ENCODE peak calls at places on chromosomes 1 and 21, in six cellular contexts. X, F, G, A, E and C are unnamed samples. For H3K9me3, the result is how much of the 10 kb centered on the place peaks cover.

GRCh38 chr1:77513839-77514763 is 168.4 kb downstream of the ZZZ3 start:
- DNase-seq in G (no peak), F (no peak), X (peak), E (no peak), A (no peak), C (no peak)

GRCh38 chr1:27605796-27606707 is 2.1 kb upstream of the AHDC1 start:
- DNase-seq in G (no peak), A (peak), X (peak), E (peak), F (peak), C (no peak)

GRCh38 chr1:44576456-44577150 is 97.7 kb downstream of the TMEM53 start:
- DNase-seq in F (no peak), G (no peak), A (no peak), X (no peak), E (no peak), C (no peak)

GRCh38 chr21:26445440-26445839 is 127.6 kb downstream of the CYYR1 start:
- DNase-seq in F (no peak), X (no peak), A (no peak), E (no peak), G (no peak), C (no peak)

GRCh38 chr1:147717051-147717705 is 43.2 kb downstream of the GJA5 start:
- DNase-seq in X (no peak), F (no peak), E (no peak), A (no peak), G (no peak), C (peak)

GRCh38 chr1:175629318-175629694 is 114.1 kb downstream of the TNR start:
- DNase-seq in A (no peak), X (no peak), F (peak), G (no peak), E (no peak), C (no peak)

GRCh38 chr1:248752981-248753525 is 2.5 kb downstream of the LYPD8 start:
- DNase-seq in A (no peak), G (no peak), X (no peak), E (no peak), F (no peak), C (no peak)

GRCh38 chr1:234731371-234732085 is 121.5 kb upstream of the IRF2BP2 start:
- DNase-seq in E (no peak), X (no peak), F (peak), A (no peak), G (no peak), C (no peak)

GRCh38 chr1:14949270-14949835 is 204.2 kb upstream of the TMEM51 start:
- DNase-seq in F (no peak), X (no peak), E (no peak), G (no peak), A (no peak), C (no peak)

GRCh38 chr1:147202576-147202975 is 22.6 kb downstream of the FMO5 start:
- DNase-seq in E (no peak), X (no peak), F (no peak), G (no peak), A (no peak), C (no peak)

GRCh38 chr1:36553591-36554417 is 71.1 kb upstream of the CSF3R start:
- DNase-seq in A (peak), E (peak), F (peak), X (peak), G (peak), C (peak)

GRCh38 chr1:248613742-248614141 is 16.2 kb upstream of the OR2T10 start:
- DNase-seq in F (no peak), E (no peak), X (no peak), A (no peak), G (no peak), C (no peak)

GRCh38 chr1:11339346-11340247 is 66.6 kb downstream of the UBIAD1 start:
- DNase-seq in F (no peak), G (no peak), X (no peak), E (no peak), A (no peak), C (no peak)

GRCh38 chr1:160078392-160079195 is 2.7 kb upstream of the KCNJ9 start:
- DNase-seq in X (no peak), G (no peak), F (no peak), E (peak), A (peak), C (peak)

GRCh38 chr1:31831397-31832378 is 15.9 kb upstream of the SPOCD1 start:
- DNase-seq in G (no peak), E (peak), X (no peak), F (no peak), A (no peak), C (no peak)

GRCh38 chr1:171210355-171210754 is 25.3 kb downstream of the FMO2 start:
- DNase-seq in A (no peak), E (no peak), F (no peak), G (no peak), X (no peak), C (no peak)

GRCh38 chr1:224782601-224783000 is 146.9 kb upstream of the DNAH14 start:
- DNase-seq in E (no peak), G (no peak), X (no peak), A (no peak), F (no peak), C (no peak)

GRCh38 chr1:207811920-207812720 is 60.3 kb downstream of the CD46 start:
- DNase-seq in E (peak), X (peak), F (peak), A (no peak), G (peak), C (peak)

GRCh38 chr21:38227401-38227800 is 29.4 kb upstream of the KCNJ15 start:
- DNase-seq in F (no peak), E (no peak), G (no peak), A (no peak), X (no peak), C (no peak)
- H3K9me3 ChIP-seq in F (under half), E (under half), G (half or more), A (under half), X (under half), C (half or more)

DNA sequence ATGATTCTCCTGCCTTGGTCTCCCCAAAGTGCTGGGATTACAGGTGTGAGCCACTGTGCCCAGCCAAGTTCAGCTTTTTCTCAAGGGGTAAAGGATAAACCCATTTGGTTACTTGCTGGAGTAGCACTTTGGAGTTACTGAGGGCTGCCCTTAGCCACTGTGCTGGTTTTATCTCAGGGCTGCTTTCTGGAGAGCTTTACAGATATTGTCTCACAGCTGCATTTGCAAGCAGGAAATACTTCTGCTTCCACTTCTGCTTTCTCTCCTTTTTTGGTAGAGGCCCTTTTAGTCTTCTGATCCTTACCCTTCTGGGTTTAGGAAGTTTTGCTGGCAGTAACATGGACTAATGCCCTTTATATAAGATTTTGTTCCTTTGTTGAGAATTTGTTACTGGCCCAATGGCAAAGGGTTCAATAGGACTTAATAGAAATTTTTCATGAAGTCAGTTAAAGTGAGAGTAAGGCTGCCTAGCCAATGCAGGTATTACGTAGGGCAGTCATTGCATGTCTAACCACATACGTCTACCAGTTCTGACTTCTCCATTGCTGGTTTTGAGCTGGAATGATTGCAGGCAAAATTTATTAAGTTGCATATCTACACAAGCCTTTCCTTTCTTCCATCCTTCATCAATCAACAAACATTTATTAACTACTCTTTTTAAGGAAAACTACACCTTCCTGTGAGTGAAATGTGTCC is 24.4 kb downstream of the CAP1 start:
- DNase-seq in X (no peak), E (peak), F (no peak), G (no peak), A (peak), C (no peak)
- H3K4me3 ChIP-seq in X (no peak), E (no peak), F (no peak), G (no peak), A (no peak), C (no peak)

DNA sequence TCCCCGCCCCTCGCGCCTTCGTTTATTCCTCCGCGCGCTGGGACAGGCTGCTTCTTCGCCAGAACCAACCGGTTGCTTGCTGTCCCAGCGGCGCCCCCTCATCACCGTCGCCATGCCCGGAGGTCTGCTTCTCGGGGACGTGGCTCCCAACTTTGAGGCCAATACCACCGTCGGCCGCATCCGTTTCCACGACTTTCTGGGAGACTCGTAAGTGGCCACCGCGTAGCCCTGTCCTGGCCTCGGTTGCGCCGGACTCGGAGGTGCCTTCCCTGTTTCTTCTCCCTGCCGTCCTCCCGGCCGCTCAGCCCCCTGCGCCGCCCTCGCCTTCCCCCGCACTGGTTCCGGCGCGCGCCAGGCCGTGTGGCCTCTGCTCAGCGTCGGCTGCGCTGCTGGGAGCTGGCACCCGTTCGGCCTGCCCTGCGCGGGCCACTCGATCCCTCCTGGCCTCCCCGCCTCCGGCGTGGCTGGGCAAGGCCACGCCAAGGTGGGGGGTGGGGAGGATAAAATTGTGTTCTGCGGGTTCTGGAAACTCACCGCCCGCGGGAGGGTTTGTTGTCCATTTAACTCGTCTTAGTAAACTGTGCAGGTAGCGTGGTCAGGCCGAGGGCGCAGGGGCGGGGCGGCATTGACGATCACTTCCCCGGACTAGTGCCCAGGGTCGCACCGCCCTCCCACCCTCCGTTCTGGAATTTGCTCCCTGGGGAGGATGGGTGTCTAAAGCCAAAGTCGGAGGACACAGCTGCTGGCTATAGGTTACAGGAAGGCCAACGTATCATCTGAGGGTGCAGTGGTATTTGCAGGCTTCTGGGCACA is at the start of gene PRDX6:
- DNase-seq in X (peak), E (no peak), F (peak), A (peak), G (peak), C (no peak)
- TF ChIP-seq CTCF in X (no peak), E (no peak), F (no peak), A (peak), G (no peak), C (no peak)

GRCh38 chr1:81375884-81376548 is 424.7 kb upstream of the ADGRL2 start:
- DNase-seq in G (no peak), F (no peak), E (no peak), A (no peak), X (no peak), C (no peak)
- H3K9me3 ChIP-seq in G (under half), F (under half), E (under half), A (under half), X (under half), C (under half)

DNA sequence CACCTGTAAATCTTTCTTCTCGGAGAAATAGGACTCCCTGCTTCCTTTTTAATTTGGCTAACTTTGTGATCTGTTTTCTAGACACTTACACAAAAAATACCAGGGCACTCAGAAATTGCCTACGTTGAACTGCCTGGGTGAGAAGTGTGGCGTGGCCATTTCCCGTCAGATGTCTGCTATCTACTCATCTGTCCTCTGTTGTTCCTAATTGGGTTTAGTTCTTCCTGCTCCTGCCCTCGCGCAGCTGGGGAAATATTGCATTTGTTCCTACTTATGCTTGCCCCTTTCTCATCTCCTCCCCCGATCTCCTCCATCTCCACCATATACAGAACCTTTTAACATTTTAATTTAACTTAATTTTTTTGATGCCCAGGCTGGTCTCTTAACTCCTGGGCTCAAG is 55.1 kb downstream of the CD58 start:
- DNase-seq in X (no peak), A (peak), E (no peak), G (no peak), F (no peak), C (no peak)
- H3K4me3 ChIP-seq in X (no peak), A (no peak), E (peak), G (no peak), F (no peak), C (no peak)

GRCh38 chr1:37673920-37674319 is 18.4 kb upstream of the CDCA8 start:
- DNase-seq in X (no peak), F (no peak), A (peak), E (peak), G (no peak), C (peak)

GRCh38 chr1:37677808-37678207 is 14.5 kb upstream of the CDCA8 start:
- DNase-seq in E (no peak), G (no peak), F (no peak), A (no peak), X (no peak), C (no peak)

GRCh38 chr1:37671261-37671660 is 21.1 kb upstream of the CDCA8 start:
- DNase-seq in F (no peak), X (no peak), E (no peak), G (no peak), A (no peak), C (no peak)

GRCh38 chr1:37680933-37681332 is 11.4 kb upstream of the CDCA8 start:
- DNase-seq in F (no peak), X (no peak), E (no peak), A (no peak), G (no peak), C (no peak)

DNA sequence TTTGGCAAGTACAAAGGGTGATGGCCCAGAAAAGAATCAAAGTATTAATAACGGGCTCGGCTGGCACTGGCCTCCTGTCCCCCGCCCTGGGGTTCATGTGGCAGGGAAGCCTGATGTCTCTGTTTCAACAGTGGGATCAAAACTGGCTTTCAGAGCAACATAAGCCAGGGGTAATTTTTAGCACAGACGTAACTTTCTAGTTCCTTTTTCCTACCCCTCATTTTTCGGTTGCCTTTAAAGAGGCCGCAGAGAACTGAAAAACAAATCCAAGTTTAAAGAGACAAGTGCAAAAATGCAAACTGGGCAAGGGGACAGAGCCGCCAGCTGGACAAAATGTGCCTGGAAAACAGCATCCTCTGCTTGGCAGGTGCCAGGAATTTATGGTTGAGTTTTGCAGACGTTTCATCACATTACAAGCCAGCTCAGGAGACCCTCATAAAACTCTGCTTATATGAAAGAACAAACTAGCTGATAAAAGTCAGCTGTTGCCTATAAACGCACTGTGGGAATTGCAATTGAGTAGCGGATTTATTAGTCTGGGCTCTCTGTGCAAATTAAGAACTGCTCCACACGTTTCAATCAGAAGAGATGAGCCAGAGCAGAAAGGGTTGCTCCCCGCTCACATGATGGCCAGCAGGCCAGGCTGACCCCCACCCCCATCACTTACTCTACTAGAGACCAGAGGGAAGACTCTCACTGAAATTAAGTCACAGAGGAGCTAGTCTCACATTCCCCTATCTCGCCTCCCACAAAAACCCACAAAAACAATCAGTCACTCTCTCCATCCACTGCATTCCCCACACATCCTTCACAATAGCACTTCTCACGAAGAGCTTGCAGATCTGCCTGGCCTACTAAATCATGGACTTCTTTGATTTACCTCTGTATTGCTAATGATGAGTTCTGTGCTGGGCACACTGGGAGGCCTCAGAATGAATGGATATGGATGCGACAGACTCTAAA is 15.8 kb upstream of the CDCA8 start:
- DNase-seq in E (no peak), G (no peak), F (no peak), X (peak), A (no peak), C (no peak)
- TF ChIP-seq CTCF in E (no peak), G (no peak), F (no peak), X (peak), A (no peak), C (no peak)

GRCh38 chr1:83520797-83521196 is 478.1 kb downstream of the TTLL7 start:
- DNase-seq in A (no peak), F (no peak), X (no peak), G (no peak), E (no peak), C (no peak)

GRCh38 chr1:83516369-83516768 is 482.6 kb downstream of the TTLL7 start:
- DNase-seq in X (no peak), A (no peak), E (no peak), G (no peak), F (no peak), C (no peak)

GRCh38 chr1:83511327-83511726 is 487.6 kb downstream of the TTLL7 start:
- DNase-seq in G (no peak), A (no peak), E (no peak), X (no peak), F (no peak), C (no peak)

GRCh38 chr1:83512371-83513004 is 486.4 kb downstream of the TTLL7 start:
- DNase-seq in G (no peak), A (no peak), E (no peak), F (no peak), X (no peak), C (no peak)

DNA sequence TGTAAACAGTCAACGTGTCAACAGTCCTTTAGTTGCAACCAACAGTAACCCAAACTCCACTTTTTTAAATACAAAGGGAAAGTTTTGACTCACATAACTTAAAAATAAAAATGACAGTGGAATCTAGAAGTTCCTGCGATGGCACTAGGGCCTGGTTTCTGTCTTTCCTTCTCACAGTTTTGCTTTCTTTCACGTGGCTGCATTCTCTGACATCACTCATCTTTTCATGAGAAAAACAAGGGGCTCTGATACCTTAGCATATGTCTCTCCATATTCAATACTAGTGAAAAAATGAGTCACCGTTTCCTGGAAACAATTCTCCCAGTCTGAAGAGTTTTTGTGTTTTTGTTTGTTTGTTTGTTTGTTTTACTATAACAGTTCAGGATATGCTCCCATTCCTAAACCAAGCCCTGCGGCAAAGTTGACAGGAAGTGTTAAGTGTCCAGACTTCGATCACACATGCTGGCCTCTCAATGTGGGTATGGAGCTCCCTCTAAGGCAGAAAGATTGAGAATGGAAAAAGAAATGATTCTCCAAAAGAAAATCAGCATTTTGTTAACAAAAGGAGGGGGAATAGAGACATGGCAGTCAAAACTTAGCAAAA is 483.3 kb downstream of the TTLL7 start:
- DNase-seq in G (no peak), X (no peak), F (no peak), A (no peak), E (no peak), C (no peak)
- H3K9me3 ChIP-seq in G (under half), X (under half), F (under half), A (under half), E (under half), C (under half)

GRCh38 chr1:167059045-167059728 is 31.0 kb downstream of the GPA33 start:
- DNase-seq in E (peak), F (peak), X (peak), G (peak), A (peak), C (peak)
- H3K4me3 ChIP-seq in E (no peak), F (no peak), X (no peak), G (peak), A (no peak), C (no peak)

GRCh38 chr1:178055779-178056471 is 38.0 kb upstream of the RASAL2 start:
- DNase-seq in A (no peak), G (peak), X (no peak), F (no peak), E (no peak), C (no peak)
- TF ChIP-seq CTCF in A (peak), G (peak), X (no peak), F (no peak), E (no peak), C (no peak)

GRCh38 chr1:3183439-3183838 is 114.4 kb downstream of the PRDM16 start:
- DNase-seq in G (no peak), X (no peak), E (no peak), F (no peak), A (no peak), C (no peak)
- H3K9me3 ChIP-seq in G (under half), X (under half), E (under half), F (under half), A (under half), C (under half)